ENCODE peak calls at places on chromosomes 5 and 9, in four cellular contexts. I is HepG2, U is A549, Z is K562. K is an unnamed sample.
A peak's percentile ranks its signal among the peaks of the same experiment; 100 is the strongest.

GRCh38 chr9:89941875-89942274 is 337.1 kb downstream of the GADD45G start:
- DNase-seq in I (no peak), U (no peak), Z (no peak), K (no peak)

GRCh38 chr9:92726971-92727715 is 37.5 kb downstream of the BICD2 start:
- DNase-seq in Z (no peak), I (no peak), U (no peak), K (no peak)

GRCh38 chr9:90607701-90608122 is 34.9 kb downstream of the DIRAS2 start:
- DNase-seq in U (no peak), Z (no peak), I (no peak), K (no peak)

GRCh38 chr9:69469136-69469535 is 144.1 kb downstream of the ENTREP1 start:
- DNase-seq in I (no peak), U (no peak), Z (no peak), K (no peak)

GRCh38 chr5:176530983-176531901 is 6.0 kb downstream of the RNF44 start:
- DNase-seq in I (no peak), Z (no peak), U (no peak), K (no peak)

GRCh38 chr5:115179068-115179958 is 9.6 kb upstream of the TRIM36 start:
- DNase-seq in I (no peak), Z (no peak), U (peak; percentile 25), K (peak; percentile 54)

GRCh38 chr9:76336027-76336426 is 58.2 kb downstream of the RFK start:
- DNase-seq in U (no peak), I (no peak), Z (no peak), K (no peak)

GRCh38 chr5:95801532-95801931 is 21.0 kb downstream of the GLRX start:
- DNase-seq in Z (no peak), U (no peak), I (no peak), K (no peak)

GRCh38 chr9:131087354-131087893 is 8.9 kb upstream of the AIF1L start:
- DNase-seq in Z (no peak), I (no peak), U (no peak), K (no peak)

GRCh38 chr5:114744406-114744805 is 382.5 kb downstream of the KCNN2 start:
- DNase-seq in Z (no peak), U (no peak), I (no peak), K (no peak)

GRCh38 chr9:80866576-80867227 is 822.6 kb downstream of the TLE1 start:
- DNase-seq in Z (no peak), U (no peak), I (no peak), K (no peak)

GRCh38 chr9:655875-656274 is 185.6 kb upstream of the DMRT1 start:
- DNase-seq in Z (no peak), I (no peak), U (no peak), K (no peak)

GRCh38 chr9:89942643-89943042 is 337.8 kb downstream of the GADD45G start:
- DNase-seq in Z (no peak), U (no peak), I (no peak), K (no peak)

GRCh38 chr9:112188884-112189283 is 13.8 kb upstream of the SUSD1 start:
- DNase-seq in I (no peak), Z (no peak), U (no peak), K (no peak)

GRCh38 chr9:136868644-136869043 is 2.5 kb upstream of the EDF1 start:
- DNase-seq in I (no peak), Z (no peak), U (no peak), K (no peak)

GRCh38 chr5:6633469-6634326 is 458 bp downstream of the SRD5A1 start:
- DNase-seq in Z (peak; percentile 43), U (peak; percentile 22), I (no peak), K (peak; percentile 52)

GRCh38 chr5:16654647-16655334 is 38.0 kb upstream of the RETREG1 start:
- DNase-seq in Z (no peak), U (no peak), I (no peak), K (no peak)

GRCh38 chr9:119441338-119441737 is 72.1 kb upstream of the BRINP1 start:
- DNase-seq in Z (no peak), I (no peak), U (no peak), K (peak; percentile 24)

GRCh38 chr5:149429839-149430721 is 51.0 kb upstream of the IL17B start:
- DNase-seq in I (peak; percentile 84), U (no peak), Z (peak; percentile 85), K (peak; percentile 60)

GRCh38 chr5:67879619-67880357 is 335.8 kb upstream of the PIK3R1 start:
- DNase-seq in I (peak; percentile 3), U (no peak), Z (no peak), K (no peak)

GRCh38 chr5:108753877-108754276 is 6.2 kb downstream of the FER start:
- DNase-seq in Z (no peak), I (no peak), U (no peak), K (no peak)

GRCh38 chr9:108687360-108687981 is 168.3 kb downstream of the ACTL7B start:
- DNase-seq in I (no peak), Z (no peak), U (no peak), K (no peak)

GRCh38 chr5:1208743-1209551 is 7.6 kb downstream of the SLC6A19 start:
- DNase-seq in I (no peak), Z (peak; percentile 33), U (peak; percentile 59), K (peak; percentile 18)

GRCh38 chr9:98330831-98331230 is 75.4 kb upstream of the TBC1D2 start:
- DNase-seq in Z (no peak), U (no peak), I (no peak), K (no peak)

GRCh38 chr5:97550164-97550563 is 367.1 kb upstream of the RIOK2 start:
- DNase-seq in I (no peak), Z (no peak), U (no peak), K (no peak)

GRCh38 chr5:143398053-143398355 is 5.5 kb downstream of the NR3C1 start:
- DNase-seq in I (no peak), Z (no peak), U (no peak), K (no peak)

GRCh38 chr5:92556747-92557146 is 1024.3 kb downstream of the NR2F1-AS1 start:
- DNase-seq in I (no peak), Z (no peak), U (no peak), K (no peak)

GRCh38 chr9:107485451-107486043 is 4.0 kb downstream of the KLF4 start:
- DNase-seq in U (no peak), I (no peak), Z (no peak), K (no peak)

GRCh38 chr5:147558826-147559225 is 49.0 kb upstream of the DPYSL3 start:
- DNase-seq in U (peak; percentile 25), Z (no peak), I (no peak), K (peak; percentile 61)
- TF ChIP-seq HMGXB4 in U (no peak), Z (no peak), I (no peak), K (no peak)

GRCh38 chr5:178788381-178789085 is 58.1 kb upstream of the ZNF354A start:
- DNase-seq in Z (no peak), I (no peak), U (no peak), K (peak; percentile 41)

GRCh38 chr5:178786859-178787499 is 56.5 kb upstream of the ZNF354A start:
- DNase-seq in I (peak; percentile 28), Z (no peak), U (peak; percentile 84), K (no peak)

GRCh38 chr5:178785999-178786398 is 55.5 kb upstream of the ZNF354A start:
- DNase-seq in I (no peak), U (peak; percentile 50), Z (peak; percentile 28), K (no peak)

GRCh38 chr5:178786424-178786823 is 56.0 kb upstream of the ZNF354A start:
- DNase-seq in I (no peak), U (peak; percentile 11), Z (no peak), K (no peak)

DNA sequence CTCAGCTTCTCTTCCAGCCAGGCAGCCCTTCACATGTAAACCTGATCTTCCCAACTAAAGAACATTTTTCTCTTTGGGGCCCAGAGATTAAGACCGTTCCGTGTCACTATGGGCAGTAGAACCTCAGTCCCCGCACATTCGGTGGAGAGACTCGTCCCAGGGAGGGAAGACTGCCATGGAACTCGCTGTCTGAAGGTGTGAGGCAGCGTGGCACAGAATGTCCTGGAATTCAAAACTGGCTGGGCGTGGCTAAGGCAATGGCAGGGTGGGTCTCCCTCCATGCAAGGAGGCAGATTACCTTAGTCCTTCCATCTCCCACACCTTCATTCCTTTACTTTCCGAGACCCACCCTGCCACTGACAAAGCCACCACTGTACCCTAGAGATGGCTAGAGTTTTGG is 57.4 kb upstream of the ZNF354A start:
- DNase-seq in Z (no peak), U (no peak), I (no peak), K (no peak)
- TF ChIP-seq HMGXB4 in Z (no peak), U (no peak), I (no peak), K (no peak)

DNA sequence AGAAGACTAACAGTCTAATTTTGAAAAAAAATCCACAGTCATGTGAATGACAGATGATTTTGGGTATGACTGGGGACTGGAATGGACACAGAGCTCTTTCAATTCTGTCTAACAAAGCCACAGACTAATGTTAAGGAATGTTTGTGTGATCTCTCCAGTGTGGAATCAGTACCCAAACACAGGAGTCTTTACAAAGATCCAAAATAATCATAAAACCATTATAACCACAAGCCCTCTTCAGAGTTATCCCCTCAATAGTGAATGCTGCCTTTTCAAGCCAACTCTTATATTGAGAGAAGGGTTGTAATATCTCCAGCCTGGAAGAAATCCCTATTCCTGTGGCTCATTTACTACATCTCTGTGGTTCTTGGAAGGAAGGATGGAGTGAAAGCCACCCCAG is 552.0 kb upstream of the CLINT1 start:
- DNase-seq in I (no peak), Z (no peak), U (no peak), K (no peak)
- TF ChIP-seq HMGXB4 in I (no peak), Z (no peak), U (no peak), K (no peak)

DNA sequence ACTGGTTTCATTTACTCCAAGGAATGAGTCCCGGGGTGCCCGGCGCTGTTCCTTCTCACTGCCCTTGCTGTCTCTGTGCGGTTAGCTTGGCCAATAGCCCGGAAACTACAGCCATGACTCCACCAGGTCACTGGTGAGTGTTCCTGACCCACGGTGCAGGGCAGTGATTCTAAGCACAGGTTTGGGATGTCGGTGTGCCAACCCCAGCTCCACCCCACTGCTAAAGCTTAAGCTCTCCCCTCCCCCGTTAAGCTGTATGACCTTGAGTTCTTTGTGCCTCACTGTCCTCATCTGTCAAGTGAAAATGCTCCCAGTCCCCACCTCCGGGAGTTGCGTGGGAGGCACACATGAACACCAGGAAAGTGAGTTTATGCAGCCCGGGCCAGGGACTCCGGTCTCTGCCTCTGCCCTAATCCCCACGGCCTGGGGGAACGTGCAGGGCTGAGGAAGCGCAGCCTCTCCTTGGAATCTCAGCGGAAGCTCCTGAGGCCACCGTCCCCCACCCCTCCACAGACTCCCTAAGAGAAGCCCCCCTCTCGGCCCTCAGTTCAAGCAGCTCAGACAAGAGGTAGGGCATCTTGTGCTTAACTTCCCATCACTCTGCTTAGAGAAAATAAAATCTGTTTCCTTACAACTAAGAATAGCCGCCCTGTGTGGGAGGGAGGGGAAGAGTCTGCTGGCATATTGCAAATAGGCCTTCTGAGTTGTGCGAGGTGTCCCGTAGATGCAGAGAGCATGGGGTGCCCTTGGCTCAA is 92.0 kb upstream of the RAI14 start:
- DNase-seq in U (no peak), Z (no peak), I (no peak), K (no peak)
- TF ChIP-seq HMGXB4 in U (no peak), Z (no peak), I (no peak), K (no peak)